ENCODE peak calls at places on chromosome 2, in seven cellular contexts. One of them, this sample, is unnamed.

GRCh38 chr2:43331428-43331827 is 105.0 kb upstream of the ZFP36L2 start:
- DNase-seq in GM12891: no peak
- DNase-seq in HCT116: no peak
- DNase-seq in body of pancreas: peak; percentile 25
- DNase-seq in H54: no peak
- DNase-seq in stomach: no peak
- DNase-seq in right lobe of liver: no peak
- DNase-seq in this sample: no peak

GRCh38 chr2:145765889-145766288 is 1246.0 kb upstream of the ZEB2 start:
- DNase-seq in HCT116: no peak
- DNase-seq in body of pancreas: no peak
- DNase-seq in H54: no peak
- DNase-seq in right lobe of liver: no peak
- DNase-seq in GM12891: no peak
- DNase-seq in stomach: no peak
- DNase-seq in this sample: no peak

GRCh38 chr2:8103085-8103708 is 578.7 kb upstream of the ID2 start:
- DNase-seq in stomach: no peak
- DNase-seq in H54: no peak
- DNase-seq in right lobe of liver: no peak
- DNase-seq in HCT116: no peak
- DNase-seq in body of pancreas: no peak
- DNase-seq in GM12891: no peak
- DNase-seq in this sample: peak; percentile 60

GRCh38 chr2:72289283-72289682 is 141.6 kb upstream of the CYP26B1 start:
- DNase-seq in right lobe of liver: no peak
- DNase-seq in H54: no peak
- DNase-seq in HCT116: no peak
- DNase-seq in stomach: no peak
- DNase-seq in body of pancreas: no peak
- DNase-seq in GM12891: no peak
- DNase-seq in this sample: no peak

GRCh38 chr2:81260320-81260719 is 955.8 kb upstream of the LRRTM1 start:
- DNase-seq in body of pancreas: no peak
- DNase-seq in H54: no peak
- DNase-seq in GM12891: no peak
- DNase-seq in right lobe of liver: no peak
- DNase-seq in HCT116: peak; percentile 55
- DNase-seq in stomach: no peak
- DNase-seq in this sample: no peak

GRCh38 chr2:127674241-127675209 is 805 bp downstream of the LIMS2 start:
- DNase-seq in body of pancreas: no peak
- DNase-seq in stomach: peak; percentile 25
- DNase-seq in HCT116: no peak
- DNase-seq in GM12891: peak; percentile 59
- DNase-seq in H54: no peak
- DNase-seq in right lobe of liver: peak; percentile 42
- DNase-seq in this sample: peak; percentile 41

GRCh38 chr2:152560163-152560562 is 157.1 kb downstream of the PRPF40A start:
- DNase-seq in GM12891: no peak
- DNase-seq in HCT116: no peak
- DNase-seq in body of pancreas: no peak
- DNase-seq in stomach: no peak
- DNase-seq in H54: no peak
- DNase-seq in right lobe of liver: no peak
- DNase-seq in this sample: no peak

GRCh38 chr2:36620321-36620720 is 22.4 kb upstream of the FEZ2 start:
- DNase-seq in HCT116: no peak
- DNase-seq in GM12891: no peak
- DNase-seq in body of pancreas: no peak
- DNase-seq in right lobe of liver: no peak
- DNase-seq in H54: no peak
- DNase-seq in stomach: no peak
- DNase-seq in this sample: no peak

GRCh38 chr2:443211-443610 is 155.3 kb upstream of the ALKAL2 start:
- DNase-seq in body of pancreas: no peak
- DNase-seq in stomach: no peak
- DNase-seq in right lobe of liver: no peak
- DNase-seq in HCT116: no peak
- DNase-seq in H54: no peak
- DNase-seq in GM12891: no peak
- DNase-seq in this sample: no peak

GRCh38 chr2:137467246-137467862 is 496.9 kb upstream of the HNMT start:
- DNase-seq in HCT116: no peak
- DNase-seq in GM12891: no peak
- DNase-seq in body of pancreas: peak; percentile 48
- DNase-seq in stomach: no peak
- DNase-seq in right lobe of liver: no peak
- DNase-seq in H54: peak; percentile 3
- DNase-seq in this sample: peak; percentile 29

GRCh38 chr2:144357623-144358400 is 162.1 kb downstream of the ZEB2 start:
- DNase-seq in H54: peak; percentile 40
- DNase-seq in body of pancreas: no peak
- DNase-seq in stomach: no peak
- DNase-seq in right lobe of liver: no peak
- DNase-seq in HCT116: peak; percentile 72
- DNase-seq in GM12891: no peak
- DNase-seq in this sample: peak; percentile 57

GRCh38 chr2:172833898-172834297 is 98.3 kb downstream of the RAPGEF4 start:
- DNase-seq in body of pancreas: no peak
- DNase-seq in H54: no peak
- DNase-seq in right lobe of liver: no peak
- DNase-seq in GM12891: no peak
- DNase-seq in HCT116: no peak
- DNase-seq in stomach: no peak
- DNase-seq in this sample: no peak

GRCh38 chr2:53312721-53313120 is 454.9 kb upstream of the CHAC2 start:
- DNase-seq in body of pancreas: peak; percentile 84
- DNase-seq in stomach: no peak
- DNase-seq in right lobe of liver: no peak
- DNase-seq in H54: no peak
- DNase-seq in HCT116: no peak
- DNase-seq in GM12891: no peak
- DNase-seq in this sample: no peak

GRCh38 chr2:108355907-108356734 is 21.6 kb upstream of the SULT1C4 start:
- DNase-seq in right lobe of liver: no peak
- DNase-seq in HCT116: no peak
- DNase-seq in stomach: no peak
- DNase-seq in GM12891: no peak
- DNase-seq in H54: no peak
- DNase-seq in body of pancreas: no peak
- DNase-seq in this sample: no peak
- TF ChIP-seq POLR2A in right lobe of liver: no peak
- TF ChIP-seq POLR2A in HCT116: peak; percentile 35
- TF ChIP-seq POLR2A in stomach: no peak
- TF ChIP-seq POLR2A in GM12891: no peak
- TF ChIP-seq POLR2A in H54: no peak
- TF ChIP-seq POLR2A in body of pancreas: no peak
- TF ChIP-seq POLR2A in this sample: no peak

GRCh38 chr2:100563407-100564247 is 834 bp downstream of the PDCL3 start:
- DNase-seq in H54: no peak
- DNase-seq in stomach: no peak
- DNase-seq in right lobe of liver: no peak
- DNase-seq in GM12891: no peak
- DNase-seq in HCT116: no peak
- DNase-seq in body of pancreas: no peak
- DNase-seq in this sample: no peak

GRCh38 chr2:100561191-100561590 is 1.6 kb upstream of the PDCL3 start:
- DNase-seq in GM12891: no peak
- DNase-seq in right lobe of liver: no peak
- DNase-seq in HCT116: no peak
- DNase-seq in H54: no peak
- DNase-seq in body of pancreas: no peak
- DNase-seq in stomach: no peak
- DNase-seq in this sample: no peak

GRCh38 chr2:100560431-100560830 is 2.4 kb upstream of the PDCL3 start:
- DNase-seq in body of pancreas: no peak
- DNase-seq in GM12891: no peak
- DNase-seq in H54: no peak
- DNase-seq in HCT116: no peak
- DNase-seq in stomach: no peak
- DNase-seq in right lobe of liver: no peak
- DNase-seq in this sample: no peak

GRCh38 chr2:100562613-100563406 is at the start of gene PDCL3:
- DNase-seq in stomach: peak; percentile 95
- DNase-seq in body of pancreas: peak; percentile 97
- DNase-seq in right lobe of liver: peak; percentile 95
- DNase-seq in HCT116: peak; percentile 97
- DNase-seq in H54: peak; percentile 97
- DNase-seq in GM12891: peak; percentile 94
- DNase-seq in this sample: peak; percentile 93
- TF ChIP-seq POLR2A in stomach: no peak
- TF ChIP-seq POLR2A in body of pancreas: peak; percentile 87
- TF ChIP-seq POLR2A in right lobe of liver: peak; percentile 85
- TF ChIP-seq POLR2A in HCT116: no peak
- TF ChIP-seq POLR2A in H54: peak; percentile 45
- TF ChIP-seq POLR2A in GM12891: peak; percentile 72
- TF ChIP-seq POLR2A in this sample: peak; percentile 73

DNA sequence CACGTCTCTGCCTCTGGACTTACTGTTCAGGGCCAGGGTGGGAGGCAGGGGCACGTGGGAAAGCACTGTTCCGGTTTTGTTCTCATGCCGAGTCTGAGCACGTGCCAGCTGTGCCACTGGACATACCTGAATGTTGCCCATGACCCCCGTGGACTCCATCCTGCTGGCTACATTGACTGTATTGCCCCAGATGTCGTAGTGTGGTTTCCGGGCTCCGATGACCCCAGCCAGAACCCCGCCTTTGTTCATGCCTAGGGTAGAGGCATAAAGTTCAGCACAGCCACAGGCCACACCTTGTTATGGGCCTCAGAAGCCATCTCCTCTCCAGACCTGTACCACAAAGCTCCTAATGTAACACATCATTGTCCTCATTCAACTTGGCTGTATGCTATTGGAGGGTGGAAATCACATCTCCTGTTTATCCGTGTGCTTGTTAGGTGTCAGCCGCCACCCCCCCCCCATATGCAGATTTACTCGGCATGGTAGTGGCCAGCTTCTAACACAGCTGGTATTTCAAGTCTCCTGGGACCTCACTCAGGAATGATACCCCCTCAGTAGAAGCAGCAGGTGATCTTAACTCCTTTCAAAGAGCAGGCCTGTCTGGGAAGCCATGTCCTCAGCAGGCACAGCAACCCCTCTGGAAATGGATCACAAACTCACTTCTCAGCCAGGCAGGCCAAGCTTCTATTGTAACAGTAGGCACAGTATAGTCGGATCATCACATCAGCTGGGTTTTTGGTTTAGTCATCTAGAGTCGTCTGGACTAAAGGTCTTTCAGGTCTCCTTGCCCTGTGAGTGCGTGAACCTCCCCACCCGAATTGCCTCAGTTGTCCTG is 27.6 kb downstream of the CENPO start:
- DNase-seq in right lobe of liver: no peak
- DNase-seq in stomach: peak; percentile 22
- DNase-seq in GM12891: no peak
- DNase-seq in H54: no peak
- DNase-seq in body of pancreas: no peak
- DNase-seq in HCT116: no peak
- DNase-seq in this sample: no peak
- TF ChIP-seq POLR2A in right lobe of liver: no peak
- TF ChIP-seq POLR2A in stomach: no peak
- TF ChIP-seq POLR2A in GM12891: no peak
- TF ChIP-seq POLR2A in H54: no peak
- TF ChIP-seq POLR2A in body of pancreas: no peak
- TF ChIP-seq POLR2A in HCT116: no peak
- TF ChIP-seq POLR2A in this sample: no peak

DNA sequence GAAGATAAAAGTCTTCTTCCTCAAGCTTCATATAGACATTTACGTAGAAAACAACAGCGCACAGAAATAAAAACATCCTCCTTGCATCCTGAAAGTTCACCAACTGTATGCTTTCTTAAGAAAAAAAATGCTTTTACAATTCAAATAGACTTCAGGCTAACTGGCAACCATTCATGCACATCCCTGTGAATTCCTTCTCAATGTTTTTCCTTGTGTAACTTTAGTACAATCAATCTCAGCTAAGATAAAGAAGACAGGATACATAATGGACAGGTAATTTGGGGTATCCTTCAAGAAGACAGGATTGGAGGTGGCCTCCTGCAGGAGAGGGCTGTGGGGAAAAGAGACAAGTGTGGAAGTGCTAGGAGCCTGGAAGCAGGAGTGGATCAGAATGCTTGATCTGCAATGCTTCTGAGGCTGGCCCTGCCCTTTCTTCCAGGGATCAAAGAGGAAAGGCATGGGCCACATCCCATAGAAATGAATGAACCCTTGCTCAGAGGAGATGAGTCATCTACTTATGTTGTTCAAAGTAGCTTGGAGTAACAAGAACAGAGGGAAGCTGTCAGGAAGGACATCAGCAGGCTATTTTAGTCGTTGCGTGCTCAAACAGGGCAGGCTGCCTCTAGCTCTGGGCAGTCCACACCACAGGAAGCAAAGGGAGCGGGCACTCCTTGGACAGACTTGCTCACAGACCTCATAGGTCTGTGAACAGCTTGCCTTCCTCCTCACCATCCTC is 126.6 kb downstream of the TMEM131 start:
- DNase-seq in H54: peak; percentile 52
- DNase-seq in GM12891: no peak
- DNase-seq in right lobe of liver: no peak
- DNase-seq in body of pancreas: no peak
- DNase-seq in stomach: no peak
- DNase-seq in HCT116: peak; percentile 98
- DNase-seq in this sample: peak; percentile 46
- TF ChIP-seq POLR2A in H54: peak; percentile 11
- TF ChIP-seq POLR2A in GM12891: no peak
- TF ChIP-seq POLR2A in right lobe of liver: no peak
- TF ChIP-seq POLR2A in body of pancreas: no peak
- TF ChIP-seq POLR2A in stomach: no peak
- TF ChIP-seq POLR2A in HCT116: no peak
- TF ChIP-seq POLR2A in this sample: no peak

DNA sequence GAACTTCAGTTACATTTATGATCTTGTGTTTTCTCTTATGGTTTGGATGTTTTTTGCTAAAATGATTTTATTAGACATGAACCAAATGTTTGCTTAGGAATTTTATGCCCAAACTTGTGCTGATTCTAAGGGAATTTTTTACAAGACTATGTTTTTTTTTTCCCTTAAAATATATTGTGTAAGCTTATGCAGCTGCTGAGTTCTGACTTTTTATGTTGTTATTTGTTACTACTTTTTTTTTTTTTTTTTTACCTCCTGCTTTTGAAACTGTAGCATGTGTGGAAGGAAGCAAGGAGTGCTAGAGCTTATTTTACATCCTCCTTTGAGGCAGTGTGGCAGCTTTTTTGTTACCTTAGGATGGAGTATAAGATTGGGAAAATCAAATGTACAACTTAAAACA is 6.0 kb upstream of the DNAH7 start:
- DNase-seq in body of pancreas: no peak
- DNase-seq in HCT116: no peak
- DNase-seq in stomach: no peak
- DNase-seq in H54: no peak
- DNase-seq in GM12891: no peak
- DNase-seq in right lobe of liver: no peak
- DNase-seq in this sample: no peak
- TF ChIP-seq POLR2A in body of pancreas: no peak
- TF ChIP-seq POLR2A in HCT116: no peak
- TF ChIP-seq POLR2A in stomach: no peak
- TF ChIP-seq POLR2A in H54: no peak
- TF ChIP-seq POLR2A in GM12891: no peak
- TF ChIP-seq POLR2A in right lobe of liver: no peak
- TF ChIP-seq POLR2A in this sample: no peak